ENCODE peak calls at places on chromosomes 2 and 18, in seven cellular contexts. C is neural progenitor cell, B is K562, O is AG04450, A is thoracic aorta, M is lung, Y is fibroblast of mammary gland. W is an unnamed sample.

GRCh38 chr2:54859416-54859815 is 136.0 kb downstream of the EML6 start:
- DNase-seq in C (no peak), B (no peak), O (no peak), A (no peak), M (no peak), Y (no peak), W (no peak)

GRCh38 chr2:8121826-8122505 is 559.9 kb upstream of the ID2 start:
- DNase-seq in C (no peak), B (no peak), O (no peak), A (no peak), M (no peak), Y (peak; percentile 37), W (no peak)

GRCh38 chr2:101762451-101763171 is 65.1 kb downstream of the MAP4K4 start:
- DNase-seq in C (no peak), B (no peak), O (no peak), A (no peak), M (no peak), Y (no peak), W (no peak)

GRCh38 chr2:167761465-167762136 is 485.8 kb downstream of the STK39 start:
- DNase-seq in C (no peak), B (no peak), O (no peak), A (no peak), M (no peak), Y (no peak), W (no peak)

GRCh38 chr2:28626891-28627421 is 124.7 kb upstream of the PPP1CB start:
- DNase-seq in C (no peak), B (no peak), O (peak; percentile 53), A (no peak), M (no peak), Y (peak; percentile 84), W (no peak)

GRCh38 chr2:126913329-126913728 is 14.6 kb downstream of the TEX51 start:
- DNase-seq in C (no peak), B (no peak), O (no peak), A (no peak), M (no peak), Y (no peak), W (no peak)

GRCh38 chr2:239305771-239306170 is 95.0 kb downstream of the HDAC4 start:
- DNase-seq in C (no peak), B (no peak), O (no peak), A (no peak), M (no peak), Y (no peak), W (no peak)

GRCh38 chr2:4556136-4556535 is 852.8 kb downstream of the DCDC2C start:
- DNase-seq in C (no peak), B (no peak), O (no peak), A (no peak), M (no peak), Y (no peak), W (no peak)

GRCh38 chr2:143564419-143564818 is 435.2 kb downstream of the ARHGAP15 start:
- DNase-seq in C (no peak), B (no peak), O (no peak), A (no peak), M (no peak), Y (no peak), W (no peak)

GRCh38 chr2:85662899-85663683 is 4.9 kb downstream of the SFTPB start:
- DNase-seq in C (no peak), B (peak; percentile 53), O (peak; percentile 71), A (peak; percentile 39), M (peak; percentile 61), Y (peak; percentile 99), W (no peak)

GRCh38 chr2:234851451-234851850 is 100.4 kb upstream of the SH3BP4 start:
- DNase-seq in C (no peak), B (no peak), O (no peak), A (no peak), M (no peak), Y (no peak), W (no peak)

GRCh38 chr2:128440087-128440665 is 121.5 kb upstream of the HS6ST1 start:
- DNase-seq in C (no peak), B (no peak), O (no peak), A (no peak), M (peak; percentile 21), Y (no peak), W (no peak)

GRCh38 chr2:174120346-174120745 is 128.0 kb downstream of the OLA1 start:
- DNase-seq in C (no peak), B (peak; percentile 15), O (no peak), A (no peak), M (no peak), Y (peak; percentile 70), W (no peak)

GRCh38 chr2:60213865-60214657 is 339.4 kb downstream of the BCL11A start:
- DNase-seq in C (peak; percentile 56), B (no peak), O (no peak), A (no peak), M (peak; percentile 72), Y (no peak), W (no peak)

GRCh38 chr2:236769981-236770671 is 200.5 kb downstream of the ACKR3 start:
- DNase-seq in C (no peak), B (no peak), O (peak; percentile 29), A (no peak), M (no peak), Y (peak; percentile 100), W (no peak)

GRCh38 chr2:109209412-109209811 is 80.4 kb downstream of the SH3RF3 start:
- DNase-seq in C (no peak), B (no peak), O (peak; percentile 59), A (no peak), M (no peak), Y (peak; percentile 82), W (no peak)

GRCh38 chr2:145023331-145023934 is 503.5 kb upstream of the ZEB2 start:
- DNase-seq in C (no peak), B (no peak), O (no peak), A (no peak), M (no peak), Y (no peak), W (no peak)

GRCh38 chr18:38174594-38174993 is 609.0 kb upstream of the CELF4 start:
- DNase-seq in C (no peak), B (no peak), O (no peak), A (no peak), M (no peak), Y (no peak), W (no peak)

GRCh38 chr2:6352906-6353515 is 512.7 kb downstream of the CMPK2 start:
- DNase-seq in C (peak; percentile 72), B (no peak), O (peak; percentile 24), A (no peak), M (peak; percentile 66), Y (no peak), W (peak; percentile 67)

GRCh38 chr2:201414099-201415023 is 36.9 kb downstream of the TRAK2 start:
- DNase-seq in C (no peak), B (no peak), O (no peak), A (no peak), M (no peak), Y (peak; percentile 46), W (no peak)

GRCh38 chr2:31347788-31348187 is 66.8 kb downstream of the XDH start:
- DNase-seq in C (peak; percentile 57), B (no peak), O (peak; percentile 69), A (no peak), M (no peak), Y (peak; percentile 92), W (no peak)

GRCh38 chr2:95551055-95551568 is 40.7 kb upstream of the TRIM43 start:
- DNase-seq in C (no peak), B (peak; percentile 58), O (no peak), A (no peak), M (no peak), Y (no peak), W (no peak)
- TF ChIP-seq CTCF in C (no peak), B (peak; percentile 13), O (no peak), A (no peak), M (no peak), Y (no peak), W (no peak)

DNA sequence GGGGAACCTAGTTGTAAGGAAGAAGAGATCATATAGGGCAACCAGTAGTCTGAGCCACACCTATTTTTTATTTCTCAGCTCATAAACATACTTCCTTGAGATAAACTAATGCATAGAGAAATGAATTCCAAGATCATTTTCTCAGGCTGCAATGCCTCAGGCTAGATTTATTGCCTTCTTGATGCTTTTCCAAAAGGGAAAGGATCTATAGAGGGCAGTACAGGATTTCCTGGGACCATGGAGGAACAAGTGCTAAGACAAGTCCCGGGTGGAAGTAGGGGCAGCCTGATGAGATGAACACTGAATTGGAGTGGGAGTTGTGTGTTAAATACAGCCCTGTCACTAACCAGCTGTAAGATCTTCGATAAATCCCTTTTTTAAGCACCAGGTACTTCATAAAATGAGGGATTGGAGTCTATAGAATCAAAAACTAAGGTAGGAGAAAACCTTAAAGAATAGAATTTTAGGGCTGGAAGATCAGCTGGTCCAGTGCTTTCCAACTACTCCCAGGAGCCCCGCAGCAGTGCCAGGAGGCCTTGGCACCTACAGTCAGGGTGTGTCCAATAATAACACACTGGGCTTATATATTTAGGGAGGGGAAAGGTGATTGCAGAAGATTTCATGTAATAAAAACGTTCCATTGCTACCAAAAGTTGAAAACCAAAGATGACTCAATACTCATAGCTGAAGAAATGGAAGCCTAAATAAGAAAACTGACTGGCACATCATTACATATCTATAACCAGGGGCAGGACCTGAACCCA is 58.1 kb downstream of the SERTAD2 start:
- DNase-seq in C (peak; percentile 59), B (no peak), O (no peak), A (no peak), M (no peak), Y (peak; percentile 53), W (no peak)
- TF ChIP-seq CTCF in C (peak; percentile 67), B (peak; percentile 72), O (peak; percentile 49), A (no peak), M (no peak), Y (peak; percentile 42), W (peak; percentile 33)

GRCh38 chr2:199019898-199020507 is 437.7 kb downstream of the SATB2 start:
- DNase-seq in C (peak; percentile 66), B (no peak), O (peak; percentile 4), A (no peak), M (no peak), Y (peak; percentile 69), W (no peak)
- TF ChIP-seq CTCF in C (peak; percentile 64), B (peak; percentile 11), O (peak; percentile 75), A (no peak), M (no peak), Y (peak; percentile 76), W (peak; percentile 68)

DNA sequence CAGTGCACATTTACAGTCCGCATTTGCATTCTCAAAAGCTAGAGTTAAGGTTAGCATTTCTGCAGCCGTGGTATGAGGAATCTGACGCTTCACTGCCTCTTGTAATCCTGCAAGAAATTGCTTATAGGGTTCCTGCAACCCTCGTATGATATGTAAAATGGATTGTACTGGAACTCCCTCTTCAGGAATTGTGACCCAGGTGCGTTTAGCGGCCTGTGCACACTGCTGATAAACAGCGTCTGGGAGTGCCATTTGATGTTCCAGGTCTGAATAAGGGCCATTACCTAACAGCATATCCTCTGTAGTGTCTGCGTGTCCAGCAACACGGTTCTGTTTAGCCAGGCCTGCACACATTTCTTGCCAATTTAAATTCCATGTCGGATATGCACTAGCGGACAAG is 42.5 kb downstream of the CXCR4 start:
- DNase-seq in C (no peak), B (no peak), O (no peak), A (no peak), M (no peak), Y (no peak), W (no peak)
- TF ChIP-seq CTCF in C (no peak), B (no peak), O (no peak), A (no peak), M (no peak), Y (no peak), W (no peak)

DNA sequence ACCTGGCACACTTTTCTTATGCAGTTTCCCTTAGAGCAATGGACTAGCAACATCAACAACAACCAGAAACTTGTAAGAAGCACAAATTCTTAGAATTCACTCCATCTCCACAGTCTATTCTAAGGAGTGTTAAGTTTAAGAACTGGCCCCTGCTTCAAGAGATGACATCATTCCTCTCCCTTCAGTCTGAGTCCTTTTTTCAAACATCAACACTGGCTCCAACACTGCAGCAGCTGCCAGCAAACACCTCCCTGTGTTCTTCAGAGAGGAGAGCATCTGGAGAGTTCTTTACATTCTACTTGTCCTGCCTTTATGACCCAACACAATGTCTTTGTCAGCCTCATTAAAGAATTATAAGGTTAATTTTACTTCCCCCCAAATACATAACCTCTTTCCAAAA is 122.3 kb downstream of the HNMT start:
- DNase-seq in C (no peak), B (no peak), O (no peak), A (no peak), M (no peak), Y (peak; percentile 23), W (no peak)
- TF ChIP-seq CTCF in C (no peak), B (no peak), O (no peak), A (no peak), M (no peak), Y (no peak), W (no peak)

W was measured in neural crest cell.